ENCODE peak calls at places on chromosomes 3 and 15, in nine cellular contexts. O is effector memory CD4-positive, alpha-beta T cell; U is cardiac muscle cell; Y is AG08395; K is transverse colon; J is stimulated activated CD8-positive, alpha-beta memory T cell treated with anti-CD3 and anti-CD28 coated beads, Interleukin-15, amount 100 ng/mL, for 1 hour; Z is NCI-H2171 treated with DMSO at 0.1 percent for 48 hours; S is MG63; R is stimulated activated CD4-positive, alpha-beta T cell treated with anti-CD3 and anti-CD28 coated beads, Interleukin-15, amount 100 ng/mL, for 1 hour. B is an unnamed sample.

GRCh38 chr3:51916418-51916817 is 13.3 kb upstream of the IQCF1 start:
- DNase-seq in O (no peak), U (no peak), Y (no peak), K (no peak), J (no peak), Z (no peak), S (no peak), R (no peak), B (no peak)

GRCh38 chr15:89203705-89204273 is 17.6 kb downstream of the RLBP1 start:
- DNase-seq in O (no peak), U (no peak), Y (no peak), K (no peak), J (no peak), Z (no peak), S (no peak), R (no peak), B (no peak)

GRCh38 chr3:182000454-182000853 is 288.7 kb downstream of the SOX2 start:
- DNase-seq in O (no peak), U (no peak), Y (no peak), K (no peak), J (no peak), Z (no peak), S (no peak), R (no peak), B (no peak)

GRCh38 chr3:4119119-4119518 is 184.1 kb upstream of the SETMAR start:
- DNase-seq in O (no peak), U (no peak), Y (no peak), K (no peak), J (no peak), Z (no peak), S (no peak), R (no peak), B (no peak)

GRCh38 chr3:67733269-67733950 is 79.0 kb upstream of the SUCLG2 start:
- DNase-seq in O (no peak), U (no peak), Y (no peak), K (no peak), J (no peak), Z (no peak), S (no peak), R (no peak), B (no peak)

GRCh38 chr3:122247825-122248185 is 64.3 kb downstream of the CASR start:
- DNase-seq in O (no peak), U (no peak), Y (no peak), K (no peak), J (no peak), Z (peak), S (no peak), R (no peak), B (no peak)

GRCh38 chr15:41079717-41080116 is 36.4 kb downstream of the INO80 start:
- DNase-seq in O (no peak), U (no peak), Y (no peak), K (no peak), J (no peak), Z (no peak), S (no peak), R (no peak), B (no peak)

GRCh38 chr3:194080473-194080872 is 55.5 kb upstream of the HES1 start:
- DNase-seq in O (no peak), U (no peak), Y (peak), K (no peak), J (no peak), Z (no peak), S (no peak), R (no peak), B (no peak)

GRCh38 chr3:51928438-51928837 is 13.3 kb downstream of the RRP9 start:
- DNase-seq in O (no peak), U (no peak), Y (no peak), K (no peak), J (no peak), Z (no peak), S (no peak), R (no peak), B (no peak)

GRCh38 chr3:3737511-3737910 is 61.7 kb upstream of the LRRN1 start:
- DNase-seq in O (no peak), U (no peak), Y (no peak), K (no peak), J (no peak), Z (no peak), S (no peak), R (no peak), B (no peak)

GRCh38 chr15:85891470-85891869 is 96.7 kb upstream of the KLHL25 start:
- DNase-seq in O (no peak), U (no peak), Y (no peak), K (no peak), J (no peak), Z (no peak), S (no peak), R (no peak), B (no peak)

GRCh38 chr3:3180421-3180820 is 930 bp upstream of the CRBN start:
- DNase-seq in O (no peak), U (no peak), Y (no peak), K (no peak), J (no peak), Z (no peak), S (no peak), R (no peak), B (no peak)

GRCh38 chr3:127679534-127680145 is 6.9 kb downstream of the ABTB1 start:
- DNase-seq in O (no peak), U (no peak), Y (no peak), K (no peak), J (no peak), Z (no peak), S (no peak), R (no peak), B (no peak)

GRCh38 chr3:126022741-126023359 is 53.9 kb downstream of the ROPN1B start:
- DNase-seq in O (no peak), U (no peak), Y (no peak), K (no peak), J (no peak), Z (peak), S (no peak), R (no peak), B (no peak)

GRCh38 chr3:112653209-112653871 is 12.4 kb upstream of the CCDC80 start:
- DNase-seq in O (no peak), U (no peak), Y (peak), K (no peak), J (no peak), Z (no peak), S (peak), R (no peak), B (peak)

GRCh38 chr3:134211797-134212196 is 38.9 kb downstream of the RYK start:
- DNase-seq in O (no peak), U (peak), Y (peak), K (no peak), J (no peak), Z (peak), S (peak), R (no peak), B (peak)

GRCh38 chr15:91561371-91562100 is 292.0 kb upstream of the SLCO3A1 start:
- DNase-seq in O (no peak), U (no peak), Y (peak), K (no peak), J (no peak), Z (no peak), S (peak), R (no peak), B (peak)

GRCh38 chr3:185401319-185401955 is 38.5 kb downstream of the MAP3K13 start:
- DNase-seq in O (no peak), U (no peak), Y (no peak), K (no peak), J (no peak), Z (peak), S (no peak), R (no peak), B (peak)

GRCh38 chr3:67947808-67948508 is 293.5 kb upstream of the SUCLG2 start:
- DNase-seq in O (peak), U (no peak), Y (no peak), K (no peak), J (peak), Z (no peak), S (peak), R (peak), B (no peak)

GRCh38 chr3:195746751-195747150 is 26.0 kb downstream of the MUC20 start:
- DNase-seq in O (no peak), U (no peak), Y (no peak), K (no peak), J (no peak), Z (no peak), S (no peak), R (no peak), B (no peak)

GRCh38 chr3:111694471-111694870 is 99.3 kb upstream of the ZBED2 start:
- DNase-seq in O (no peak), U (no peak), Y (no peak), K (no peak), J (no peak), Z (no peak), S (no peak), R (no peak), B (no peak)

GRCh38 chr3:128180446-128180845 is 27.2 kb downstream of the EEFSEC start:
- DNase-seq in O (no peak), U (no peak), Y (no peak), K (no peak), J (no peak), Z (no peak), S (no peak), R (no peak), B (peak)

GRCh38 chr3:24704496-24704895 is 209.8 kb upstream of the THRB start:
- DNase-seq in O (no peak), U (no peak), Y (peak), K (no peak), J (no peak), Z (peak), S (no peak), R (no peak), B (peak)

GRCh38 chr3:159992601-159993000 is 4.0 kb downstream of the IL12A start:
- DNase-seq in O (no peak), U (no peak), Y (no peak), K (no peak), J (no peak), Z (no peak), S (no peak), R (no peak), B (no peak)